ENCODE peak calls at places on chromosomes 7 and 10, in four cellular contexts. One of them, this sample, is unnamed.

GRCh38 chr10:28925154-28925663 is 247.9 kb downstream of the BAMBI start:
- DNase-seq in HepG2: no peak
- DNase-seq in GM12878: no peak
- DNase-seq in K562: no peak
- DNase-seq in this sample: no peak

GRCh38 chr7:15476101-15476918 is 85.5 kb downstream of the AGMO start:
- DNase-seq in GM12878: no peak
- DNase-seq in HepG2: no peak
- DNase-seq in K562: no peak
- DNase-seq in this sample: no peak

GRCh38 chr7:157501576-157501975 is 164.8 kb downstream of the DNAJB6 start:
- DNase-seq in HepG2: no peak
- DNase-seq in GM12878: no peak
- DNase-seq in K562: no peak
- DNase-seq in this sample: no peak

GRCh38 chr10:70693619-70694286 is 21.4 kb downstream of the ADAMTS14 start:
- DNase-seq in GM12878: no peak
- DNase-seq in HepG2: no peak
- DNase-seq in K562: peak
- DNase-seq in this sample: no peak

GRCh38 chr7:158824028-158824427 is 5.3 kb downstream of the ESYT2 start:
- DNase-seq in HepG2: no peak
- DNase-seq in K562: no peak
- DNase-seq in GM12878: peak
- DNase-seq in this sample: no peak

GRCh38 chr7:568681-569035 is 49.0 kb upstream of the PDGFA start:
- DNase-seq in GM12878: no peak
- DNase-seq in HepG2: no peak
- DNase-seq in K562: no peak
- DNase-seq in this sample: no peak

GRCh38 chr7:83614112-83614511 is 34.8 kb downstream of the SEMA3E start:
- DNase-seq in GM12878: no peak
- DNase-seq in K562: no peak
- DNase-seq in HepG2: no peak
- DNase-seq in this sample: no peak

GRCh38 chr10:84095821-84096497 is 43.4 kb upstream of the GHITM start:
- DNase-seq in K562: no peak
- DNase-seq in GM12878: no peak
- DNase-seq in HepG2: no peak
- DNase-seq in this sample: no peak

GRCh38 chr10:83925133-83925532 is 214.2 kb upstream of the GHITM start:
- DNase-seq in HepG2: no peak
- DNase-seq in K562: no peak
- DNase-seq in GM12878: no peak
- DNase-seq in this sample: no peak

GRCh38 chr7:151341357-151342101 is at the start of gene NUB1:
- DNase-seq in GM12878: no peak
- DNase-seq in HepG2: peak
- DNase-seq in K562: peak
- DNase-seq in this sample: peak

GRCh38 chr7:716212-716611 is 10.3 kb upstream of the DNAAF5 start:
- DNase-seq in GM12878: no peak
- DNase-seq in HepG2: no peak
- DNase-seq in K562: no peak
- DNase-seq in this sample: no peak

GRCh38 chr10:103660364-103661197 is 167.1 kb downstream of the NEURL1 start:
- DNase-seq in GM12878: no peak
- DNase-seq in HepG2: peak
- DNase-seq in K562: no peak
- DNase-seq in this sample: peak

GRCh38 chr7:135964254-135964653 is 12.9 kb downstream of the MTPN start:
- DNase-seq in GM12878: no peak
- DNase-seq in K562: no peak
- DNase-seq in HepG2: no peak
- DNase-seq in this sample: no peak

GRCh38 chr10:75405201-75406143 is 3.9 kb upstream of the ZNF503 start:
- DNase-seq in GM12878: no peak
- DNase-seq in K562: no peak
- DNase-seq in HepG2: peak
- DNase-seq in this sample: no peak

GRCh38 chr10:120251821-120252220 is 205.2 kb upstream of the PLPP4 start:
- DNase-seq in HepG2: no peak
- DNase-seq in GM12878: no peak
- DNase-seq in K562: no peak
- DNase-seq in this sample: no peak

GRCh38 chr10:4372601-4373000 is 453.4 kb upstream of the AKR1E2 start:
- DNase-seq in GM12878: no peak
- DNase-seq in HepG2: no peak
- DNase-seq in K562: no peak
- DNase-seq in this sample: no peak

DNA sequence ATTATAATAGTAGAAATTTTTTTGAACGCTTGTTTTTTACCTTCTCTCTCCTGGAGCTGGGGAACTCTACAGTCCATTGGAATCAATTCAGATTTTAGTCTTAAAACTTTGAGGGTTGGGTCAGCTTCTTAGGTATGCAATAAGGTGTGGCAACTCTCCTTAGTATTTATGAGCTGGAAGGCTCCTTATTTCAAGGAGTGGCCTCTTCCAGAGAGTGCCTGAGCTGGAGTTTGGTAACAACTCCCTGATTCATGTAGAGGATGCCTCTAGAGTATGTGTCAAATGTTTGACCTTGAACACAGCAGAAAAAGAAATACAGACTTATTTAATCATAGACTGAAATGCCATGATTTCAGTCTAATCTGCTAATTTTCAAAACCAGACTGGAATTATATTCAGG is 11.1 kb downstream of the CDK14 start:
- DNase-seq in HepG2: no peak
- DNase-seq in GM12878: no peak
- DNase-seq in K562: no peak
- DNase-seq in this sample: no peak
- TF ChIP-seq FOXM1 in HepG2: no peak
- TF ChIP-seq FOXM1 in GM12878: no peak
- TF ChIP-seq FOXM1 in K562: no peak
- TF ChIP-seq FOXM1 in this sample: no peak

DNA sequence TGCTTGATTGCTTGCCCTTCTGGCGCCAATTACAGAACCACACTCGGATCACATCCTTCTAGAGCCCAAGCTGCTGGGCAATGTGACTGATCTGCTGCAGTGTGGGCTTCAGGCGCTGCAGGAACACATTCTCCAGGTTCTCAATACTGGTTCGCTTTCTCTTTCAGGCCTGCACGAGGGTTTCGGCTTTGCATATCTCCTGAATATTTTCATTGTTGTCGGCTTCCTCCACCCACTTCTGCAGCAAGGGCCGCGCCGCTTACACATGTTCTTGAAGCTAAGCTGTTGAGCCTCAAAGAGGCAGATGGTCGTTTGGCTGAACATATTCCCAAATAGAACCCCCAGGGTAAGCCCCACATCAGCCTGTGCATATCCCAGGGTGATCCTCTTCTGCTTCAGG is 64.7 kb downstream of the HERC4 start:
- DNase-seq in K562: no peak
- DNase-seq in GM12878: no peak
- DNase-seq in HepG2: no peak
- DNase-seq in this sample: no peak
- TF ChIP-seq TARDBP in K562: no peak
- TF ChIP-seq TARDBP in GM12878: no peak
- TF ChIP-seq TARDBP in HepG2: no peak
- TF ChIP-seq TARDBP in this sample: no peak

GRCh38 chr10:17236468-17236886 is 8.4 kb downstream of the VIM start:
- DNase-seq in K562: no peak
- DNase-seq in HepG2: no peak
- DNase-seq in GM12878: no peak
- DNase-seq in this sample: no peak

GRCh38 chr10:17237163-17237562 is 9.1 kb downstream of the VIM start:
- DNase-seq in HepG2: no peak
- DNase-seq in K562: no peak
- DNase-seq in GM12878: no peak
- DNase-seq in this sample: no peak

GRCh38 chr10:17233534-17233933 is 5.5 kb downstream of the VIM start:
- DNase-seq in K562: no peak
- DNase-seq in GM12878: no peak
- DNase-seq in HepG2: no peak
- DNase-seq in this sample: no peak

GRCh38 chr10:17234541-17234940 is 6.5 kb downstream of the VIM start:
- DNase-seq in K562: no peak
- DNase-seq in HepG2: no peak
- DNase-seq in GM12878: no peak
- DNase-seq in this sample: no peak

GRCh38 chr10:17235136-17235535 is 7.1 kb downstream of the VIM start:
- DNase-seq in GM12878: no peak
- DNase-seq in K562: no peak
- DNase-seq in HepG2: no peak
- DNase-seq in this sample: no peak
- TF ChIP-seq FOXM1 in GM12878: no peak
- TF ChIP-seq FOXM1 in K562: no peak
- TF ChIP-seq FOXM1 in HepG2: no peak
- TF ChIP-seq FOXM1 in this sample: no peak

DNA sequence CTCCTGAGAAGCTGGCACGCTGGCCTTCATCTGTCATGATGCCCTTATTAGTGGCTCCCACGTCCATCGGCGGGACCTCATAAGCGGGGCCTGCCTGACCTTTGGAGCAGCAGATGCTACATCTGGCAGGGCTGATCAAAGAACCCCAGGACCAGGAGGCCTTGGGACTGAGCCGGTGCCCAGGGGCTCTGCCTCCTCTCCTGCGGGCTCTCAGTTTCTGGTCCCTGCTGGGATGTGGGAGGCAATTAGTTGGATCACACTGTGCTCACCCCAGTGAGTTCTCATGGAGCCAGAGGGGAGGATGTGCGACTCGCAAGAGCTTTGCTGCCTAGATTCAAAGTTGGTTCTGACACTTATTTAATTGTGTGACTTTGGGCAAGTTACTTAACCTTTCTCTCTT is 28.7 kb upstream of the SFRP5 start:
- DNase-seq in HepG2: no peak
- DNase-seq in GM12878: no peak
- DNase-seq in K562: no peak
- DNase-seq in this sample: no peak
- TF ChIP-seq TARDBP in HepG2: no peak
- TF ChIP-seq TARDBP in GM12878: no peak
- TF ChIP-seq TARDBP in K562: no peak
- TF ChIP-seq TARDBP in this sample: no peak

GRCh38 chr7:149300751-149301150 is 38.8 kb downstream of the ZNF783 start:
- DNase-seq in K562: no peak
- DNase-seq in GM12878: no peak
- DNase-seq in HepG2: no peak
- DNase-seq in this sample: no peak

GRCh38 chr7:149302865-149303264 is 40.9 kb downstream of the ZNF783 start:
- DNase-seq in K562: no peak
- DNase-seq in GM12878: no peak
- DNase-seq in HepG2: no peak
- DNase-seq in this sample: no peak

GRCh38 chr7:149306854-149307253 is 44.9 kb downstream of the ZNF783 start:
- DNase-seq in HepG2: no peak
- DNase-seq in K562: no peak
- DNase-seq in GM12878: no peak
- DNase-seq in this sample: no peak

GRCh38 chr7:149304006-149304405 is 42.0 kb downstream of the ZNF783 start:
- DNase-seq in GM12878: no peak
- DNase-seq in HepG2: no peak
- DNase-seq in K562: no peak
- DNase-seq in this sample: no peak

GRCh38 chr7:149302222-149302621 is 40.2 kb downstream of the ZNF783 start:
- DNase-seq in HepG2: no peak
- DNase-seq in K562: no peak
- DNase-seq in GM12878: no peak
- DNase-seq in this sample: no peak
- TF ChIP-seq FOXM1 in HepG2: no peak
- TF ChIP-seq FOXM1 in K562: no peak
- TF ChIP-seq FOXM1 in GM12878: no peak
- TF ChIP-seq FOXM1 in this sample: no peak

DNA sequence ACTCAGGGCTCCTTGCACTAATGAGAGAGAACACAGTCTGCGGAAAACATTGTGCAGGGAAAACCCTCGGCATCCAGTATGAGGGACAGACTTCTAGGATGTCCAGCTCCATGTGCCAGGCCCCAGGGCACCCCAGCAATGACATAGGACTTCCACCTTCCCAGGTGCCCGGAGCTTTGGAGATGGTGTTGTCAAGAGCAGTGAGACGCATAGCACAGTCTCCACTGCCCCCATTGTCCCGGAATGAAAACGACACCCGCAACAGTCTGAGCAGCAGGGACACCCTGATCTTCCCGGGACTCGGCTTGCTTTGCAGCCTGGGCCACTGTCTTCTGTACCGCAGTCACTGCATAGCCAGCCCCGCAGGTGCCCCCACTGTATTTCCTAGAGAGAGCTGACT is 339.2 kb upstream of the ADARB2 start:
- DNase-seq in GM12878: no peak
- DNase-seq in K562: no peak
- DNase-seq in HepG2: no peak
- DNase-seq in this sample: no peak
- TF ChIP-seq TARDBP in GM12878: no peak
- TF ChIP-seq TARDBP in K562: no peak
- TF ChIP-seq TARDBP in HepG2: no peak
- TF ChIP-seq TARDBP in this sample: no peak

GRCh38 chr7:102283477-102284189 is 3.0 kb upstream of the SH2B2 start:
- DNase-seq in K562: no peak
- DNase-seq in HepG2: no peak
- DNase-seq in GM12878: no peak
- DNase-seq in this sample: no peak

GRCh38 chr7:102284399-102284798 is 2.3 kb upstream of the SH2B2 start:
- DNase-seq in GM12878: no peak
- DNase-seq in K562: no peak
- DNase-seq in HepG2: no peak
- DNase-seq in this sample: no peak

GRCh38 chr7:102286237-102287081 is at the start of gene SH2B2:
- DNase-seq in K562: peak
- DNase-seq in HepG2: peak
- DNase-seq in GM12878: no peak
- DNase-seq in this sample: peak

GRCh38 chr7:102285541-102286236 is 979 bp upstream of the SH2B2 start:
- DNase-seq in GM12878: no peak
- DNase-seq in HepG2: no peak
- DNase-seq in K562: no peak
- DNase-seq in this sample: no peak

DNA sequence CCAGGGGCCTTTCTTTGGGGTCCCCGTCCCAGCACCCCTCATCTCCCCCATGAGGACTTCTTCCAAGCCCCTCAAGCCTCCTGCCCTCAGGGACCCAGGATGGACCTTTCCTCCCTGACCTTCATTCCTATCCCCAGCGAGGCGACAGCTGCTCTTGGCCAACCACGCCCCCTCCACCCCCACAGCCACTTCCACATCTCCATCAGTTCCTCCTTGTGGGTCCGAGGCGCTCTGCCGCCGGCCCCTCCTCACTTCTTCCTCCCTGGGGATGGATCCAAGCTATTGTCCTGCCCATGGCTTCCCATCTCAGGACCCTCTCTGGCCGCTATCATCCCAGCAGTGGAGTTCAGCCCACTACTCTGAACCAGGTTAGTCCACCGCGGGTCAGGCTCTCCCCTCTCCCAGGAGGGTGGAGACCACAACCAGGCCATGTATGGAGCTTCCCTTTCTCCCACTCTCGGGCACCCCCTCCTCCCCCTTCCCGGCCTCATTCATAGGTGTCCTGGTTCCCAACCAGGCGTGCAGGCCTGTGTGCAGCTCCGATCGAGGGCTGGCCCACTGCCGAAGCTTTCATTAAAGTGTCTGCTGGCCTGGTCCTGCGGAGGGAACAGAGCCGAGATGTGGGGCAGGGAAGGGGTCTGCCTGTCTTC is 1.7 kb upstream of the SH2B2 start:
- DNase-seq in GM12878: no peak
- DNase-seq in HepG2: no peak
- DNase-seq in K562: peak
- DNase-seq in this sample: no peak
- TF ChIP-seq FOXM1 in GM12878: no peak
- TF ChIP-seq FOXM1 in HepG2: no peak
- TF ChIP-seq FOXM1 in K562: no peak
- TF ChIP-seq FOXM1 in this sample: no peak

This sample was measured in HEK293T.